ENCODE peak calls at places on chromosomes 7 and 10, in ten cellular contexts. J is heart right ventricle, F is thoracic aorta, V is H9, U is neural crest cell, I is progenitor cell of endocrine pancreas, Q is RWPE1, D is psoas muscle, K is lower lobe of right lung, G is nephron progenitor cell. T is an unnamed sample.

GRCh38 chr7:102264367-102264891 is 22.2 kb upstream of the SH2B2 start:
- DNase-seq in V (no peak), K (no peak), I (no peak), F (no peak), J (no peak), G (no peak), D (no peak), Q (no peak), U (no peak), T (no peak)

GRCh38 chr7:79298145-79298760 is 155.2 kb downstream of the MAGI2 start:
- DNase-seq in F (no peak), K (no peak), I (no peak), V (no peak), G (peak), U (peak), Q (no peak), D (no peak), J (peak), T (peak)

GRCh38 chr10:114208351-114208750 is 29.2 kb downstream of the TDRD1 start:
- DNase-seq in K (no peak), U (no peak), G (no peak), Q (no peak), I (no peak), F (no peak), D (no peak), J (no peak), V (peak), T (no peak)

GRCh38 chr10:93818086-93818485 is 60.4 kb downstream of the LGI1 start:
- DNase-seq in G (no peak), Q (no peak), U (no peak), I (no peak), F (no peak), K (no peak), J (no peak), V (no peak), D (no peak), T (no peak)

GRCh38 chr10:77601488-77601887 is 36.1 kb downstream of the KCNMA1 start:
- DNase-seq in D (no peak), I (no peak), Q (no peak), K (no peak), U (no peak), G (no peak), J (no peak), V (no peak), F (no peak), T (no peak)

GRCh38 chr7:36205236-36205635 is 52.2 kb downstream of the EEPD1 start:
- DNase-seq in J (no peak), Q (no peak), I (no peak), V (no peak), F (no peak), U (no peak), D (no peak), K (no peak), G (no peak), T (no peak)

GRCh38 chr10:78572565-78572964 is 496.2 kb upstream of the ZMIZ1 start:
- DNase-seq in D (peak), J (no peak), K (no peak), F (no peak), I (no peak), Q (no peak), V (no peak), U (no peak), G (no peak), T (no peak)

GRCh38 chr10:81071087-81071796 is 533.5 kb downstream of the SH2D4B start:
- DNase-seq in F (no peak), V (no peak), K (no peak), J (no peak), I (no peak), U (no peak), Q (no peak), G (no peak), D (no peak), T (no peak)

GRCh38 chr7:95545007-95545615 is 51.2 kb downstream of the PDK4 start:
- DNase-seq in V (no peak), D (no peak), Q (peak), F (no peak), I (no peak), U (no peak), K (no peak), J (peak), G (peak), T (peak)

GRCh38 chr10:120734476-120735078 is 116.6 kb upstream of the WDR11 start:
- DNase-seq in I (no peak), V (no peak), K (no peak), J (no peak), F (no peak), U (no peak), Q (no peak), D (no peak), G (no peak), T (no peak)

GRCh38 chr10:130775311-130775710 is 536.2 kb downstream of the TCERG1L start:
- DNase-seq in J (no peak), Q (no peak), I (no peak), F (no peak), D (no peak), U (no peak), K (no peak), G (no peak), V (no peak), T (no peak)

GRCh38 chr7:146858690-146859089 is 742.1 kb downstream of the CNTNAP2 start:
- DNase-seq in U (no peak), G (no peak), I (no peak), J (no peak), K (no peak), D (no peak), F (no peak), V (no peak), Q (no peak), T (no peak)

GRCh38 chr7:5380350-5381210 is 43.1 kb downstream of the TNRC18 start:
- DNase-seq in F (no peak), D (no peak), V (no peak), I (no peak), K (no peak), U (no peak), J (no peak), G (no peak), Q (no peak), T (no peak)

GRCh38 chr7:149126662-149127321 is 668 bp upstream of the ZNF425 start:
- DNase-seq in U (peak), I (peak), D (peak), J (peak), K (peak), V (no peak), Q (peak), F (peak), G (peak), T (no peak)

GRCh38 chr10:28302012-28302667 is 724 bp downstream of the MPP7 start:
- DNase-seq in J (peak), V (no peak), G (peak), U (no peak), I (no peak), F (peak), D (no peak), K (peak), Q (peak), T (no peak)

GRCh38 chr7:113267885-113268284 is 149.5 kb upstream of the SMIM30 start:
- DNase-seq in K (no peak), Q (no peak), G (no peak), V (no peak), F (no peak), J (no peak), I (no peak), D (no peak), U (no peak), T (peak)

GRCh38 chr7:143456992-143457793 is 13.9 kb downstream of the TAS2R60 start:
- DNase-seq in K (no peak), V (no peak), D (no peak), F (no peak), U (no peak), Q (peak), J (no peak), G (no peak), I (no peak), T (no peak)

GRCh38 chr7:140918236-140918635 is 6.5 kb downstream of the BRAF start:
- DNase-seq in U (no peak), I (no peak), F (no peak), G (no peak), Q (no peak), D (no peak), V (no peak), J (no peak), K (no peak), T (no peak)

GRCh38 chr10:101287922-101288638 is 58.8 kb upstream of the LBX1 start:
- DNase-seq in F (no peak), Q (no peak), U (peak), I (no peak), V (peak), J (no peak), K (no peak), D (no peak), G (peak), T (no peak)

GRCh38 chr7:5582532-5582935 is 158.9 kb upstream of the TNRC18 start:
- DNase-seq in D (no peak), J (no peak), G (no peak), V (no peak), U (no peak), K (no peak), Q (no peak), F (no peak), I (no peak), T (no peak)

GRCh38 chr7:5452470-5452899 is 28.9 kb upstream of the TNRC18 start:
- DNase-seq in D (no peak), J (no peak), Q (no peak), G (no peak), F (no peak), U (no peak), K (no peak), I (no peak), V (no peak), T (no peak)

GRCh38 chr10:128268015-128268722 is 141.9 kb upstream of the MKI67 start:
- DNase-seq in V (peak), F (no peak), D (peak), I (peak), Q (peak), G (peak), K (no peak), J (no peak), U (peak), T (no peak)

GRCh38 chr7:91212592-91212991 is 51.6 kb upstream of the FZD1 start:
- DNase-seq in D (no peak), J (no peak), U (no peak), F (no peak), Q (no peak), I (no peak), G (no peak), K (no peak), V (no peak), T (no peak)

GRCh38 chr10:128130051-128130450 is 3.8 kb upstream of the MKI67 start:
- DNase-seq in K (no peak), D (no peak), J (no peak), I (no peak), Q (peak), F (no peak), U (no peak), V (no peak), G (no peak), T (no peak)

GRCh38 chr10:34109952-34110702 is 705.0 kb downstream of the PARD3 start:
- DNase-seq in F (no peak), D (no peak), K (no peak), Q (peak), G (no peak), V (no peak), I (no peak), J (no peak), U (no peak), T (peak)

GRCh38 chr10:13276749-13277394 is 23.0 kb downstream of the PHYH start:
- DNase-seq in Q (no peak), V (no peak), I (no peak), D (no peak), F (no peak), U (no peak), J (no peak), K (no peak), G (no peak), T (no peak)

GRCh38 chr7:133051066-133051465 is 30.8 kb downstream of the CHCHD3 start:
- DNase-seq in K (no peak), U (no peak), F (no peak), V (no peak), D (no peak), G (no peak), I (no peak), J (peak), Q (no peak), T (peak)

GRCh38 chr7:129612112-129613015 is 844 bp downstream of the NRF1 start:
- DNase-seq in F (peak), U (peak), D (peak), Q (peak), K (peak), I (peak), G (no peak), V (no peak), J (peak), T (no peak)

GRCh38 chr7:124764847-124765400 is 668 bp downstream of the GPR37 start:
- DNase-seq in I (peak), J (no peak), G (peak), D (peak), U (peak), F (no peak), K (peak), Q (peak), V (peak), T (no peak)

GRCh38 chr7:116863168-116863670 is 832 bp downstream of the CAPZA2 start:
- DNase-seq in I (peak), J (no peak), K (peak), V (no peak), F (no peak), D (peak), G (peak), U (no peak), Q (peak), T (no peak)

GRCh38 chr10:33100996-33101747 is 143.1 kb upstream of the ITGB1 start:
- DNase-seq in F (no peak), D (no peak), I (no peak), K (no peak), U (no peak), V (no peak), J (no peak), G (no peak), Q (no peak), T (no peak)

GRCh38 chr7:32941996-32942782 is 15.1 kb upstream of the FKBP9 start:
- DNase-seq in J (peak), F (peak), I (peak), G (peak), Q (peak), D (peak), U (peak), V (peak), K (peak), T (no peak)

GRCh38 chr7:32941181-32941995 is 15.9 kb upstream of the FKBP9 start:
- DNase-seq in U (no peak), D (no peak), K (no peak), G (no peak), I (no peak), J (no peak), V (peak), Q (no peak), F (no peak), T (no peak)

GRCh38 chr7:32943654-32944030 is 13.6 kb upstream of the FKBP9 start:
- DNase-seq in I (no peak), J (no peak), K (no peak), V (no peak), G (no peak), U (no peak), D (no peak), Q (no peak), F (no peak), T (no peak)

GRCh38 chr7:32947420-32947983 is 9.7 kb upstream of the FKBP9 start:
- DNase-seq in J (no peak), U (no peak), I (no peak), D (no peak), V (no peak), Q (no peak), G (no peak), K (no peak), F (no peak), T (no peak)

GRCh38 chr7:32942783-32943653 is 14.2 kb upstream of the FKBP9 start:
- DNase-seq in I (peak), D (peak), F (no peak), U (peak), J (peak), Q (peak), K (peak), V (peak), G (peak), T (no peak)
- TF ChIP-seq CTCF in I (peak), D (peak), F (peak), U (peak), J (peak), Q (peak), K (peak), V (peak), G (no peak), T (peak)

GRCh38 chr7:119572541-119572940 is 700.4 kb upstream of the KCND2 start:
- DNase-seq in G (no peak), D (peak), U (no peak), Q (no peak), V (peak), F (no peak), J (no peak), K (no peak), I (no peak), T (no peak)

GRCh38 chr7:119578116-119578515 is 694.9 kb upstream of the KCND2 start:
- DNase-seq in G (no peak), K (no peak), D (no peak), U (no peak), J (no peak), Q (no peak), I (no peak), F (no peak), V (no peak), T (no peak)

DNA sequence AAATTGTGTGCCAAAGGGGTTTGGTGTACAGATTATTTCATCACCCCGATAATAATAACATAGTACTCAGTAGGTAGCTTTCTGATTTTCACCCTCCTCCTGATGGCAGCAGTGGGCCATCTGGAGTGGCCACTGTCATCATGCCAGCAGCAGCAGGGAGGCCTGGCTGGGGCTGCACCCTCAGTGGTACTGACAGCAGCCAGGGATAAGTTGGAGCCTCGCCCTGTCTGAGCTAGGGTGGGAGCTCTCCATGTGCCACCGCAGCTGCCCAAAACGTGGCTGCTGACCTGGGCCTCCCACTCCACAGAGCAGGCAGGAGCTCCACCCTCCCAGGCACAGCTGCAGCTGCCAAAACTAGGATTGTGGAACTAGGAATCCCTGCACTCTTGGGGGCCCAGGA is 700.8 kb upstream of the KCND2 start:
- DNase-seq in K (no peak), F (no peak), J (no peak), V (peak), Q (no peak), G (no peak), U (no peak), I (no peak), D (no peak), T (no peak)
- TF ChIP-seq CTCF in K (no peak), F (no peak), J (no peak), V (peak), Q (no peak), G (no peak), U (no peak), I (no peak), D (no peak), T (no peak)

DNA sequence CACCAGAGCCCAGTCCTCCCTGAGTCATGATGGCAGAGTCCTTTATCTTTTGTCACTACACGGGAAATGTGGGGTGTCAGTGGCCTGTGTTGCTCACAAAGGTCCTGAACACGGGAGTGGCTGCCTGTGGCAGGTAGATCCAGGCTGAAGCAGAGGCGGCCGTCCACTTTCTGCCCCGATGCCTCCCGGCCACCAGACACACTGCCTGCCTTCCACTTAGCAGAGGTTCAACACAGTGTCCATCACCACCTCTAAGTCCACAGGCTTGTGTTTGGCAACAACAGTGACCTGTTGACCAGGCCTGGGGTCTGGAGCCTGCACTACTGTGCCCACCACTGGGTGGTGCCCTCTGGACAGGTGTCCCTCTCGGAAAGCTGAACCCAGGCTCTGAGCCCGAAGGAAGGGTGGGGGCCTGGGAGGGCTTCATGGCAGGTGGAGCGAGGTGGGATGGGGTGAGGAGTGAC is 49.9 kb upstream of the CAMK2B start:
- DNase-seq in J (no peak), F (no peak), Q (no peak), U (no peak), G (peak), I (no peak), K (no peak), V (peak), D (peak), T (no peak)
- TF ChIP-seq CTCF in J (peak), F (peak), Q (no peak), U (peak), G (no peak), I (peak), K (peak), V (peak), D (peak), T (no peak)

GRCh38 chr7:107170051-107170661 is 1.4 kb downstream of the HBP1 start:
- DNase-seq in Q (no peak), G (no peak), F (no peak), D (no peak), I (no peak), J (no peak), U (no peak), V (no peak), K (no peak), T (no peak)

GRCh38 chr7:107168233-107169119 is at the start of gene HBP1:
- DNase-seq in F (peak), U (peak), V (peak), D (peak), Q (peak), K (peak), I (peak), G (peak), J (peak), T (peak)

GRCh38 chr7:107171496-107171895 is 2.7 kb downstream of the HBP1 start:
- DNase-seq in D (no peak), V (no peak), F (no peak), J (no peak), Q (no peak), U (no peak), K (no peak), G (no peak), I (no peak), T (no peak)

GRCh38 chr7:107167483-107168232 is 1.1 kb upstream of the HBP1 start:
- DNase-seq in D (no peak), V (no peak), J (peak), F (peak), G (peak), Q (peak), U (peak), I (no peak), K (peak), T (peak)

GRCh38 chr7:107169120-107170050 is 582 bp downstream of the HBP1 start:
- DNase-seq in V (peak), G (peak), K (peak), U (peak), J (peak), D (peak), F (peak), Q (peak), I (peak), T (peak)
- TF ChIP-seq CTCF in V (no peak), G (no peak), K (no peak), U (no peak), J (no peak), D (peak), F (no peak), Q (no peak), I (no peak), T (peak)

GRCh38 chr7:17058568-17058967 is 176.8 kb upstream of the AGR3 start:
- DNase-seq in F (no peak), J (no peak), V (no peak), G (no peak), D (no peak), K (no peak), I (no peak), U (no peak), Q (no peak), T (no peak)

GRCh38 chr7:17060051-17060450 is 178.3 kb upstream of the AGR3 start:
- DNase-seq in F (no peak), K (no peak), V (no peak), D (no peak), Q (no peak), G (no peak), J (no peak), U (no peak), I (no peak), T (no peak)

GRCh38 chr7:17057143-17057509 is 175.3 kb upstream of the AGR3 start:
- DNase-seq in D (no peak), Q (no peak), V (no peak), G (no peak), K (no peak), F (no peak), U (no peak), I (no peak), J (no peak), T (no peak)

GRCh38 chr7:17061443-17061842 is 179.7 kb upstream of the AGR3 start:
- DNase-seq in D (no peak), V (no peak), Q (no peak), I (no peak), J (no peak), G (no peak), F (no peak), K (no peak), U (no peak), T (no peak)

GRCh38 chr7:17062433-17063383 is 180.9 kb upstream of the AGR3 start:
- DNase-seq in D (no peak), I (no peak), G (no peak), F (no peak), U (no peak), Q (peak), J (no peak), K (no peak), V (no peak), T (no peak)
- TF ChIP-seq CTCF in D (no peak), I (peak), G (no peak), F (no peak), U (peak), Q (no peak), J (no peak), K (no peak), V (peak), T (peak)

T was measured in AG04450.